ENCODE peak calls at places on chromosome 3, in five cellular contexts. H, B, L, E and W are unnamed samples.

GRCh38 chr3:189712906-189713483 is 81.8 kb downstream of the TP63 start:
- DNase-seq in H (peak; percentile 14), B (no peak), L (no peak), E (no peak), W (no peak)

GRCh38 chr3:126784254-126784653 is 80.2 kb downstream of the CHCHD6 start:
- DNase-seq in H (no peak), B (no peak), L (no peak), E (peak; percentile 33), W (no peak)

GRCh38 chr3:147793841-147794240 is 384.7 kb downstream of the ZIC1 start:
- DNase-seq in H (peak; percentile 41), B (no peak), L (no peak), E (no peak), W (no peak)

GRCh38 chr3:74607803-74608202 is 6.7 kb downstream of the CNTN3 start:
- DNase-seq in H (no peak), B (no peak), L (no peak), E (no peak), W (no peak)

GRCh38 chr3:23402728-23403505 is 199.8 kb downstream of the UBE2E2 start:
- DNase-seq in H (no peak), B (no peak), L (no peak), E (no peak), W (no peak)

GRCh38 chr3:31305324-31305723 is 227.4 kb upstream of the STT3B start:
- DNase-seq in H (no peak), B (no peak), L (no peak), E (no peak), W (no peak)

GRCh38 chr3:111319598-111319997 is 222.4 kb upstream of the CD96 start:
- DNase-seq in H (no peak), B (no peak), L (no peak), E (no peak), W (no peak)

GRCh38 chr3:8319935-8320634 is 181.5 kb upstream of the LMCD1 start:
- DNase-seq in H (peak; percentile 81), B (no peak), L (no peak), E (no peak), W (no peak)

GRCh38 chr3:196620228-196620627 is 19.3 kb upstream of the NRROS start:
- DNase-seq in H (peak; percentile 33), B (no peak), L (no peak), E (peak; percentile 29), W (no peak)

GRCh38 chr3:77041156-77041696 is 1.3 kb downstream of the ROBO2 start:
- DNase-seq in H (no peak), B (no peak), L (no peak), E (no peak), W (no peak)

GRCh38 chr3:183447206-183448001 is 19.0 kb upstream of the MCF2L2 start:
- DNase-seq in H (peak; percentile 83), B (peak; percentile 97), L (peak; percentile 86), E (peak; percentile 92), W (peak; percentile 92)

GRCh38 chr3:144491333-144491732 is 519.7 kb downstream of the DIPK2A start:
- DNase-seq in H (no peak), B (no peak), L (no peak), E (no peak), W (no peak)

GRCh38 chr3:110174908-110175307 is 837.6 kb upstream of the DPPA4 start:
- DNase-seq in H (peak; percentile 54), B (no peak), L (no peak), E (no peak), W (no peak)

GRCh38 chr3:126391631-126392030 is 3.1 kb upstream of the CFAP100 start:
- DNase-seq in H (no peak), B (no peak), L (no peak), E (no peak), W (no peak)

GRCh38 chr3:195690951-195691350 is 29.8 kb upstream of the MUC20 start:
- DNase-seq in H (no peak), B (no peak), L (no peak), E (no peak), W (no peak)

GRCh38 chr3:117630469-117630868 is 920.9 kb downstream of the TUSC7 start:
- DNase-seq in H (peak; percentile 1), B (no peak), L (no peak), E (no peak), W (no peak)

GRCh38 chr3:105356988-105357387 is 9.7 kb upstream of the ALCAM start:
- DNase-seq in H (no peak), B (peak; percentile 32), L (no peak), E (no peak), W (no peak)

GRCh38 chr3:169619793-169620192 is 43.7 kb downstream of the MECOM start:
- DNase-seq in H (no peak), B (no peak), L (no peak), E (no peak), W (no peak)

GRCh38 chr3:197224034-197224444 is 74.4 kb downstream of the DLG1 start:
- DNase-seq in H (peak; percentile 73), B (no peak), L (no peak), E (peak; percentile 40), W (no peak)

GRCh38 chr3:124860599-124860998 is 26.6 kb downstream of the ITGB5 start:
- DNase-seq in H (peak; percentile 97), B (peak; percentile 25), L (peak; percentile 50), E (no peak), W (no peak)

GRCh38 chr3:46083956-46084355 is 56.7 kb upstream of the XCR1 start:
- DNase-seq in H (no peak), B (no peak), L (no peak), E (no peak), W (no peak)

GRCh38 chr3:46087871-46088270 is 60.6 kb upstream of the XCR1 start:
- DNase-seq in H (peak; percentile 23), B (no peak), L (no peak), E (no peak), W (no peak)

GRCh38 chr3:46082849-46083248 is 55.6 kb upstream of the XCR1 start:
- DNase-seq in H (no peak), B (no peak), L (no peak), E (no peak), W (no peak)

GRCh38 chr3:46086083-46086437 is 58.8 kb upstream of the XCR1 start:
- DNase-seq in H (no peak), B (no peak), L (no peak), E (no peak), W (no peak)

GRCh38 chr3:46085421-46086082 is 58.3 kb upstream of the XCR1 start:
- DNase-seq in H (peak; percentile 47), B (no peak), L (no peak), E (no peak), W (no peak)
- H3K4me1 ChIP-seq in H (peaks cover 17% of the 10 kb centered on the region), B (no peaks in the 10 kb centered on the region), L (no peaks in the 10 kb centered on the region), E (no peaks in the 10 kb centered on the region), W (no peaks in the 10 kb centered on the region)

GRCh38 chr3:73010158-73010557 is 13.5 kb downstream of the PPP4R2 start:
- DNase-seq in H (no peak), B (no peak), L (no peak), E (no peak), W (no peak)

GRCh38 chr3:73004316-73004715 is 7.7 kb downstream of the PPP4R2 start:
- DNase-seq in H (no peak), B (no peak), L (no peak), E (no peak), W (no peak)

GRCh38 chr3:73009008-73009407 is 12.4 kb downstream of the PPP4R2 start:
- DNase-seq in H (no peak), B (no peak), L (no peak), E (no peak), W (no peak)

GRCh38 chr3:73009750-73010149 is 13.1 kb downstream of the PPP4R2 start:
- DNase-seq in H (no peak), B (no peak), L (no peak), E (no peak), W (no peak)

GRCh38 chr3:73007992-73008712 is 11.5 kb downstream of the PPP4R2 start:
- DNase-seq in H (peak; percentile 35), B (no peak), L (no peak), E (no peak), W (no peak)
- H3K36me3 ChIP-seq in H (peaks cover 15% of the 10 kb centered on the region), B (peaks cover 62% of the 10 kb centered on the region), L (peaks cover 2% of the 10 kb centered on the region), E (peaks cover 6% of the 10 kb centered on the region), W (no peaks in the 10 kb centered on the region)

GRCh38 chr3:10189557-10190374 is 25.0 kb downstream of the IRAK2 start:
- DNase-seq in H (peak; percentile 81), B (peak; percentile 16), L (peak; percentile 63), E (no peak), W (no peak)
- H3K4me1 ChIP-seq in H (peaks cover 39% of the 10 kb centered on the region), B (no peaks in the 10 kb centered on the region), L (peaks cover 74% of the 10 kb centered on the region), E (peaks cover 25% of the 10 kb centered on the region), W (peaks cover 2% of the 10 kb centered on the region)

GRCh38 chr3:152392474-152392873 is 123.7 kb downstream of the MBNL1 start:
- DNase-seq in H (peak; percentile 43), B (no peak), L (no peak), E (no peak), W (no peak)
- H3K36me3 ChIP-seq in H (peaks cover 7% of the 10 kb centered on the region), B (no peaks in the 10 kb centered on the region), L (no peaks in the 10 kb centered on the region), E (no peaks in the 10 kb centered on the region), W (no peaks in the 10 kb centered on the region)

DNA sequence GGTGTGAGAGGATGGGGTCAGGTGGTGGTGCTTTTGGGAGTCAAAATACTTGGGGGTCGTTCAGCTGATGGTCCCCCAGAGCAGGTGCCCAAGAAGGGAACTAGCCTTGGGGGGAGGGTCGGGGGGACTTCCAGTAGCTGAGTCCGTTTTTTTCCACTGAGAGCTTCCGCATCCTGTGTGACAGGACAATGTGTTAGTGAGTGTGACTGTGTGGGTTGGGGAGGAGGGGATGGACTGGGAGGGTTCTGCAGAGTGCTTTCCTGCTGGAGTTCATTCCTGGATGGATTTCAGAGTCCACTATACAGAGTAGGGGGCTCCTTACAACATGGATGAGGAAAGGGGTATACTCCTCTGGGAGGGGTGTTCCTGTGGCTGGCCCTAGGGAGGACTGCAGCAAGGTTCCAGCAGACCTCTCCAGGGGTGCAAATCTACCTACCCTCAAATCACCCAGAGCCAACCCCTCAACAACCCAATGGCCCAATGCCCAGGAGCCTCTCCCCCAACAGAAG is 601 bp upstream of the HYAL2 start:
- DNase-seq in H (no peak), B (no peak), L (no peak), E (no peak), W (no peak)
- H3K4me1 ChIP-seq in H (peaks cover 17% of the 10 kb centered on the region), B (peaks cover 3% of the 10 kb centered on the region), L (peaks cover 68% of the 10 kb centered on the region), E (peaks cover 30% of the 10 kb centered on the region), W (peaks cover 8% of the 10 kb centered on the region)

DNA sequence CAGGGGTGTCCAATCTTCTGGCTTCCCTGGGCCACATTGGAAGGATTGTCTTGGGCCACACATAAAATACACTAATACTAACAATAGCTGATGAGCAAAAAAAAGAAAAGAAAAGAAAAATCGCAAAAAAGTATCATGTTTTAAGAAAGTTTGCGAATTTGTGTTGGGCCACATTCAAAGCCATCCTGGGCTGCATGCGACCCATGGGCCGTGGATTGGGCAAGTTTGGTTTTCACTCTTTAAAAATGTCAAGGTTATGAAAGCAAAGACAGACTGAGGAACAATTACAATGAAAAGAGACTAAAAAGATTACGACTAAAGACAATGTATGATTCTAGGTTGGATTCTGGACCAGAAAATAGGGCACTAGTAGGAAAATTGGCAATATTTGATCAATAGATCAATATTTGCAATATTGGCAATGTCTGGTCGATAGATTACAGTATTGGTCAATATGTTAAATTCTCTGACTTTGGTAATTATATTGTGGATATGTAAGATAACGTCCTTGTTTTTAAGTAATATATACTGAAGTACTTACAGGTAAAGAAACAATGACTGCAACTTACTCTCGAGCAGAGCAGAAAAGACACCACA is 19.9 kb downstream of the CCNL1 start:
- DNase-seq in H (no peak), B (no peak), L (no peak), E (no peak), W (no peak)
- H3K36me3 ChIP-seq in H (peaks cover 22% of the 10 kb centered on the region), B (peaks cover 13% of the 10 kb centered on the region), L (peaks cover 5% of the 10 kb centered on the region), E (peaks cover 4% of the 10 kb centered on the region), W (no peaks in the 10 kb centered on the region)

DNA sequence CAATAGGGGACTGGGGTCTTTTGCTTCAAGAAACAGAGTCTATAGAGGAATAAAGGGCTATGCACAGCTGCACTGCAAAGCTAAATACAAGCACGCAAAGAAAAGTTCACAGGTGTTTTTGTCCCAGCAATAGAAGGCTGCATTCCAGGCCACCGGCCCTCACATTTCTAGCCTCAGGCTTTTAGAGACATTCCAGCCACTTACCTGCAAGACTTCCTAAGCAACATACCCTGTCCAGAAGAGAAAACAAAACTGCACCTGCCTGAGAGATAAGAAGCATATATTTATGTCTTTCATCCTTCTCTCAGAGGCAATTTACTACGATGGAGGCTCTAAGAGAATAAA is 220.5 kb downstream of the OPA1 start:
- DNase-seq in H (no peak), B (no peak), L (no peak), E (no peak), W (no peak)
- H3K4me1 ChIP-seq in H (no peaks in the 10 kb centered on the region), B (peaks cover 6% of the 10 kb centered on the region), L (peaks cover 49% of the 10 kb centered on the region), E (peaks cover 20% of the 10 kb centered on the region), W (peaks cover 38% of the 10 kb centered on the region)